ENCODE peak calls at places on chromosome 9, in ten cellular contexts. Q, K, M, H, Z, W, S, A, V and X are unnamed samples.

GRCh38 chr9:9913276-9913832 is 699.4 kb downstream of the PTPRD start:
- DNase-seq in Q (no peak), K (no peak), M (no peak), H (no peak), Z (no peak), W (no peak), S (no peak), A (no peak), V (no peak), X (no peak)

GRCh38 chr9:108854094-108854493 is 1.7 kb downstream of the ACTL7B start:
- DNase-seq in Q (no peak), K (peak; percentile 64), M (no peak), H (no peak), Z (no peak), W (no peak), S (no peak), A (no peak), V (no peak), X (no peak)

GRCh38 chr9:1005043-1005667 is 28.7 kb downstream of the DMRT3 start:
- DNase-seq in Q (no peak), K (peak; percentile 25), M (peak; percentile 59), H (no peak), Z (no peak), W (peak; percentile 30), S (peak; percentile 72), A (peak; percentile 72), V (peak; percentile 42), X (no peak)

GRCh38 chr9:4927043-4927471 is 58.0 kb upstream of the JAK2 start:
- DNase-seq in Q (no peak), K (peak; percentile 48), M (no peak), H (no peak), Z (no peak), W (no peak), S (peak; percentile 22), A (no peak), V (no peak), X (no peak)

GRCh38 chr9:96068511-96068910 is 193.0 kb downstream of the ERCC6L2 start:
- DNase-seq in Q (no peak), K (no peak), M (no peak), H (no peak), Z (no peak), W (no peak), S (no peak), A (no peak), V (no peak), X (no peak)

GRCh38 chr9:137757613-137758029 is 120.0 kb upstream of the CACNA1B start:
- DNase-seq in Q (no peak), K (no peak), M (no peak), H (peak; percentile 47), Z (no peak), W (no peak), S (peak; percentile 25), A (peak; percentile 40), V (peak; percentile 86), X (no peak)

GRCh38 chr9:87076825-87077224 is 129.5 kb upstream of the GAS1 start:
- DNase-seq in Q (no peak), K (no peak), M (no peak), H (no peak), Z (no peak), W (no peak), S (peak; percentile 33), A (no peak), V (peak; percentile 8), X (no peak)

GRCh38 chr9:31119882-31120481 is 1264.5 kb upstream of the ACO1 start:
- DNase-seq in Q (no peak), K (no peak), M (peak; percentile 40), H (peak; percentile 12), Z (no peak), W (no peak), S (peak; percentile 76), A (peak; percentile 32), V (peak; percentile 29), X (no peak)

GRCh38 chr9:34171753-34172535 is 6.9 kb upstream of the UBAP1 start:
- DNase-seq in Q (peak; percentile 61), K (no peak), M (no peak), H (peak; percentile 32), Z (no peak), W (no peak), S (no peak), A (no peak), V (no peak), X (no peak)

GRCh38 chr9:35814106-35814840 is 569 bp downstream of the HINT2 start:
- DNase-seq in Q (peak; percentile 85), K (peak; percentile 62), M (peak; percentile 80), H (peak; percentile 75), Z (peak; percentile 73), W (no peak), S (peak; percentile 66), A (peak; percentile 30), V (peak; percentile 41), X (peak; percentile 85)

GRCh38 chr9:72464819-72465218 is 56.6 kb upstream of the TMC1 start:
- DNase-seq in Q (no peak), K (no peak), M (no peak), H (no peak), Z (no peak), W (no peak), S (no peak), A (no peak), V (no peak), X (no peak)

GRCh38 chr9:68672215-68672614 is 32.8 kb upstream of the PIP5K1B start:
- DNase-seq in Q (no peak), K (no peak), M (no peak), H (no peak), Z (no peak), W (no peak), S (no peak), A (no peak), V (no peak), X (no peak)
- H3K27me3 ChIP-seq in Q (peaks cover 4% of the 10 kb centered on the region), K (peaks cover 5% of the 10 kb centered on the region), M (no peaks in the 10 kb centered on the region), H (peaks cover under 1% of the 10 kb centered on the region), Z (peaks cover 2% of the 10 kb centered on the region), W (no peaks in the 10 kb centered on the region), S (peaks cover 7% of the 10 kb centered on the region), A (peaks cover 57% of the 10 kb centered on the region), V (no peaks in the 10 kb centered on the region), X (no peaks in the 10 kb centered on the region)

GRCh38 chr9:110767559-110768063 is 99.0 kb downstream of the MUSK start:
- DNase-seq in Q (peak; percentile 79), K (no peak), M (no peak), H (peak; percentile 28), Z (peak; percentile 55), W (no peak), S (peak; percentile 97), A (no peak), V (peak; percentile 83), X (no peak)
- H3K4me3 ChIP-seq in Q (no peak overlapping the region), K (no peak overlapping the region), M (no peak overlapping the region), H (no peak overlapping the region), Z (no peak overlapping the region), W (no peak overlapping the region), S (no peak overlapping the region), A (no peak overlapping the region), V (peak overlapping the region; percentile 21), X (no peak overlapping the region)

DNA sequence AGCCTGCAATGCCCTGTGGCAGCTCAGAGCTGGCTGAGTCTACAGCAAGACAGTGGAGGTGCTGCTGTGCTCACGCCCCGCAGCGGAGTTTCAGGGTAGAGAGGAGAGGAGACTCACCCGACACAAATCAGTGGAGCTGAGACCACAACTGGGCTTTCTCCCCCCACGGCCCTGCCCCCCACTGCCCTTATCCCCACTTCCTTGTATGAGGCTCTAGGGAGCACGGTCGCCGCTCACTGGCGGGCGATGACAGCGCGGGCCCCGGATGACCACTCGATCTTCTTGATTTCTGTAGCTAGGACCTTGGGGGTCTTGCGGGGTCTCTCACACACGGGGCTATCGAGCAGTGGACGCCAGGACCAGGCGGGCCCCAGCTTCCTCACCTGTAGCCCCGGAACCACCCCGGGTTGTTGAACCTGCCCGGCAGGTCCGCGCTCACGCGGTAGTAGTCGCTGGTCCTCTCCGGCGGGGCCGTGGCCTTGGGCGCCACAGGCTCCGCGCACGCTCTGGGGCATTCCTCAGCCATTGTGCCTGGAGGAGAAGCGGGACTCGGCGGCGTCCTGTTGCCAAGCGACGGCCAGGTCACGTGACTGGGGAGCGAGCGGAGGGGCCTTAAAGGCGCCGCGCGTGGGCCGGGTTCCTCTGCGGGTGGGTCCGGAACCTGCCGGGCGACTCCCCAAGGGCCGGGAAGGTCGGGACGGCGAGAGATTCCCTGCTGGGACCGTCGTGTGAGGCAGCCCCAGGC is 984 bp upstream of the MRPS2 start:
- DNase-seq in Q (peak; percentile 97), K (peak; percentile 86), M (peak; percentile 94), H (peak; percentile 96), Z (peak; percentile 97), W (no peak), S (peak; percentile 95), A (peak; percentile 73), V (peak; percentile 84), X (peak; percentile 98)
- TF ChIP-seq CTCF in Q (no peak), K (no peak), M (no peak), H (no peak), Z (no peak), W (no peak), S (no peak), A (peak; percentile 13), V (no peak), X (no peak)

GRCh38 chr9:132935021-132935420 is 9.4 kb downstream of the TSC1 start:
- DNase-seq in Q (no peak), K (no peak), M (no peak), H (no peak), Z (no peak), W (no peak), S (no peak), A (no peak), V (no peak), X (no peak)

GRCh38 chr9:132927704-132928103 is 16.7 kb downstream of the TSC1 start:
- DNase-seq in Q (no peak), K (no peak), M (no peak), H (no peak), Z (no peak), W (no peak), S (no peak), A (no peak), V (no peak), X (no peak)

DNA sequence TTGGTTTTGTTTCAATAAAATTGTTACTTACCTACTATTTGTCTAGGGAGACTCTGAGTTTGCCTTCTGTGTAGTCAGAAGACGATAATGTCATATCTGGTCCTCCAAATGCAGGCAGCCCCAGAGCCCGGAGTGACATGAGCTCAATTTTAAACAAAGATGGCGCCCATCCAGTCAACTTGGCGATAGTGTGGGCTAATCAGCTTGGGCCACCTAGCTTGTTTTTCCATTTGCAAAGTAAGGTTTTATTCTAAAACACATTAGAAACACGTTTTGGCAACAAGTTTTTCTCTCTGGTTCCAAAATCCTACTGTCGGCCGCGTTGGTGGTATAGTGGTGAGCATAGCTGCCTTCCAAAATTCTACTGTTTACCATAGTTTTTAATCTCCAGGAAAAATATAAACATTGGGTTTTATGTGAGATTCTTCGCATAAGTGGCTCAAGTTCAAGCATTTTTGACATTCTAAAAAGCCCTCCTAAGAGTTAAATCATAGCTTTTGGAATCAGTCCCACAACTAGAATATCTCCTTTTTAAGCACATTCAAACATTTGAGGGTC is 13.2 kb downstream of the TSC1 start:
- DNase-seq in Q (no peak), K (no peak), M (no peak), H (no peak), Z (no peak), W (no peak), S (no peak), A (no peak), V (peak; percentile 42), X (no peak)
- H3K27me3 ChIP-seq in Q (no peaks in the 10 kb centered on the region), K (no peaks in the 10 kb centered on the region), M (no peaks in the 10 kb centered on the region), H (no peaks in the 10 kb centered on the region), Z (no peaks in the 10 kb centered on the region), W (no peaks in the 10 kb centered on the region), S (no peaks in the 10 kb centered on the region), A (no peaks in the 10 kb centered on the region), V (no peaks in the 10 kb centered on the region), X (no peaks in the 10 kb centered on the region)